ENCODE peak calls at places on chromosomes 7 and 10, in ten cellular contexts. One of them, this sample, is unnamed.

GRCh38 chr10:104688251-104688650 is 47.2 kb downstream of the SORCS3 start:
- DNase-seq in iris pigment epithelial cell: no peak
- DNase-seq in stimulated activated CD4-positive, alpha-beta T cell treated with anti-CD3 and anti-CD28 coated beads, Interleukin-15, amount 100 ng/mL, for 24 hours: no peak
- DNase-seq in LNCaP clone FGC: no peak
- DNase-seq in GM12891: no peak
- DNase-seq in brain microvascular endothelial cell: no peak
- DNase-seq in GOT3: no peak
- DNase-seq in heart right ventricle: no peak
- DNase-seq in RPMI7951: no peak
- DNase-seq in GM19239: no peak
- DNase-seq in this sample: no peak

GRCh38 chr7:151809156-151809863 is 67.6 kb downstream of the PRKAG2 start:
- DNase-seq in iris pigment epithelial cell: no peak
- DNase-seq in stimulated activated CD4-positive, alpha-beta T cell treated with anti-CD3 and anti-CD28 coated beads, Interleukin-15, amount 100 ng/mL, for 24 hours: no peak
- DNase-seq in LNCaP clone FGC: no peak
- DNase-seq in GM12891: no peak
- DNase-seq in brain microvascular endothelial cell: no peak
- DNase-seq in GOT3: no peak
- DNase-seq in heart right ventricle: no peak
- DNase-seq in RPMI7951: no peak
- DNase-seq in GM19239: no peak
- DNase-seq in this sample: no peak

GRCh38 chr10:30827531-30828120 is 198.1 kb upstream of the LYZL2 start:
- DNase-seq in iris pigment epithelial cell: peak; percentile 83
- DNase-seq in stimulated activated CD4-positive, alpha-beta T cell treated with anti-CD3 and anti-CD28 coated beads, Interleukin-15, amount 100 ng/mL, for 24 hours: no peak
- DNase-seq in LNCaP clone FGC: no peak
- DNase-seq in GM12891: no peak
- DNase-seq in brain microvascular endothelial cell: no peak
- DNase-seq in GOT3: no peak
- DNase-seq in heart right ventricle: peak; percentile 31
- DNase-seq in RPMI7951: peak; percentile 57
- DNase-seq in GM19239: no peak
- DNase-seq in this sample: peak; percentile 63

GRCh38 chr10:128398999-128399398 is 272.8 kb upstream of the MKI67 start:
- DNase-seq in iris pigment epithelial cell: no peak
- DNase-seq in stimulated activated CD4-positive, alpha-beta T cell treated with anti-CD3 and anti-CD28 coated beads, Interleukin-15, amount 100 ng/mL, for 24 hours: no peak
- DNase-seq in LNCaP clone FGC: no peak
- DNase-seq in GM12891: no peak
- DNase-seq in brain microvascular endothelial cell: no peak
- DNase-seq in GOT3: no peak
- DNase-seq in heart right ventricle: no peak
- DNase-seq in RPMI7951: no peak
- DNase-seq in GM19239: no peak
- DNase-seq in this sample: no peak

GRCh38 chr7:128938524-128939074 is 872 bp downstream of the IRF5 start:
- DNase-seq in iris pigment epithelial cell: no peak
- DNase-seq in stimulated activated CD4-positive, alpha-beta T cell treated with anti-CD3 and anti-CD28 coated beads, Interleukin-15, amount 100 ng/mL, for 24 hours: peak; percentile 45
- DNase-seq in LNCaP clone FGC: no peak
- DNase-seq in GM12891: no peak
- DNase-seq in brain microvascular endothelial cell: no peak
- DNase-seq in GOT3: no peak
- DNase-seq in heart right ventricle: no peak
- DNase-seq in RPMI7951: no peak
- DNase-seq in GM19239: no peak
- DNase-seq in this sample: no peak

GRCh38 chr7:28358423-28358868 is 53.9 kb upstream of the CREB5 start:
- DNase-seq in iris pigment epithelial cell: peak; percentile 91
- DNase-seq in stimulated activated CD4-positive, alpha-beta T cell treated with anti-CD3 and anti-CD28 coated beads, Interleukin-15, amount 100 ng/mL, for 24 hours: no peak
- DNase-seq in LNCaP clone FGC: no peak
- DNase-seq in GM12891: no peak
- DNase-seq in brain microvascular endothelial cell: peak; percentile 91
- DNase-seq in GOT3: peak; percentile 40
- DNase-seq in heart right ventricle: no peak
- DNase-seq in RPMI7951: peak; percentile 100
- DNase-seq in GM19239: no peak
- DNase-seq in this sample: peak; percentile 86

GRCh38 chr10:52011113-52011512 is 303.0 kb upstream of the DKK1 start:
- DNase-seq in iris pigment epithelial cell: no peak
- DNase-seq in stimulated activated CD4-positive, alpha-beta T cell treated with anti-CD3 and anti-CD28 coated beads, Interleukin-15, amount 100 ng/mL, for 24 hours: no peak
- DNase-seq in LNCaP clone FGC: no peak
- DNase-seq in GM12891: no peak
- DNase-seq in brain microvascular endothelial cell: no peak
- DNase-seq in GOT3: no peak
- DNase-seq in heart right ventricle: no peak
- DNase-seq in RPMI7951: no peak
- DNase-seq in GM19239: no peak
- DNase-seq in this sample: no peak

GRCh38 chr7:44447874-44448425 is 42.5 kb downstream of the NUDCD3 start:
- DNase-seq in iris pigment epithelial cell: no peak
- DNase-seq in stimulated activated CD4-positive, alpha-beta T cell treated with anti-CD3 and anti-CD28 coated beads, Interleukin-15, amount 100 ng/mL, for 24 hours: no peak
- DNase-seq in LNCaP clone FGC: no peak
- DNase-seq in GM12891: no peak
- DNase-seq in brain microvascular endothelial cell: no peak
- DNase-seq in GOT3: no peak
- DNase-seq in heart right ventricle: no peak
- DNase-seq in RPMI7951: no peak
- DNase-seq in GM19239: no peak
- DNase-seq in this sample: no peak

GRCh38 chr7:22142593-22142992 is 196.9 kb upstream of the CDCA7L start:
- DNase-seq in iris pigment epithelial cell: no peak
- DNase-seq in stimulated activated CD4-positive, alpha-beta T cell treated with anti-CD3 and anti-CD28 coated beads, Interleukin-15, amount 100 ng/mL, for 24 hours: no peak
- DNase-seq in LNCaP clone FGC: no peak
- DNase-seq in GM12891: no peak
- DNase-seq in brain microvascular endothelial cell: no peak
- DNase-seq in GOT3: no peak
- DNase-seq in heart right ventricle: no peak
- DNase-seq in RPMI7951: no peak
- DNase-seq in GM19239: no peak
- DNase-seq in this sample: no peak

GRCh38 chr10:128470302-128470962 is 344.2 kb upstream of the MKI67 start:
- DNase-seq in iris pigment epithelial cell: no peak
- DNase-seq in stimulated activated CD4-positive, alpha-beta T cell treated with anti-CD3 and anti-CD28 coated beads, Interleukin-15, amount 100 ng/mL, for 24 hours: no peak
- DNase-seq in LNCaP clone FGC: no peak
- DNase-seq in GM12891: no peak
- DNase-seq in brain microvascular endothelial cell: no peak
- DNase-seq in GOT3: no peak
- DNase-seq in heart right ventricle: no peak
- DNase-seq in RPMI7951: no peak
- DNase-seq in GM19239: no peak
- DNase-seq in this sample: no peak

GRCh38 chr7:27148776-27149641 is 1.4 kb upstream of the HOXA6 start:
- DNase-seq in iris pigment epithelial cell: no peak
- DNase-seq in stimulated activated CD4-positive, alpha-beta T cell treated with anti-CD3 and anti-CD28 coated beads, Interleukin-15, amount 100 ng/mL, for 24 hours: no peak
- DNase-seq in LNCaP clone FGC: no peak
- DNase-seq in GM12891: no peak
- DNase-seq in brain microvascular endothelial cell: no peak
- DNase-seq in GOT3: no peak
- DNase-seq in heart right ventricle: no peak
- DNase-seq in RPMI7951: peak; percentile 53
- DNase-seq in GM19239: no peak
- DNase-seq in this sample: peak; percentile 64

GRCh38 chr10:48656241-48656921 is 28.3 kb upstream of the WDFY4 start:
- DNase-seq in iris pigment epithelial cell: peak; percentile 89
- DNase-seq in stimulated activated CD4-positive, alpha-beta T cell treated with anti-CD3 and anti-CD28 coated beads, Interleukin-15, amount 100 ng/mL, for 24 hours: peak; percentile 92
- DNase-seq in LNCaP clone FGC: peak; percentile 51
- DNase-seq in GM12891: peak; percentile 89
- DNase-seq in brain microvascular endothelial cell: peak; percentile 80
- DNase-seq in GOT3: peak; percentile 80
- DNase-seq in heart right ventricle: peak; percentile 88
- DNase-seq in RPMI7951: peak; percentile 84
- DNase-seq in GM19239: peak; percentile 85
- DNase-seq in this sample: peak; percentile 93

GRCh38 chr10:74987339-74988054 is 124.0 kb upstream of the SAMD8 start:
- DNase-seq in iris pigment epithelial cell: peak; percentile 21
- DNase-seq in stimulated activated CD4-positive, alpha-beta T cell treated with anti-CD3 and anti-CD28 coated beads, Interleukin-15, amount 100 ng/mL, for 24 hours: no peak
- DNase-seq in LNCaP clone FGC: no peak
- DNase-seq in GM12891: no peak
- DNase-seq in brain microvascular endothelial cell: no peak
- DNase-seq in GOT3: no peak
- DNase-seq in heart right ventricle: no peak
- DNase-seq in RPMI7951: no peak
- DNase-seq in GM19239: no peak
- DNase-seq in this sample: peak; percentile 48